ENCODE peak calls at places on chromosomes 11 and 22, in seven cellular contexts. J is Calu3; L is iris pigment epithelial cell; E is stimulated activated CD4-positive, alpha-beta T cell treated with anti-CD3 and anti-CD28 coated beads, Interleukin-12 subunit alpha, Interleukin-12 subunit beta, amount 100 ng/mL, for 48 hours; W is NCI-H1694; T is RWPE1; I is DMS53. U is an unnamed sample.

GRCh38 chr22:26753125-26753862 is 95.9 kb downstream of the MIAT start:
- DNase-seq in I (no peak), L (no peak), E (no peak), J (no peak), W (no peak), T (no peak), U (no peak)

GRCh38 chr11:69374110-69374981 is 80.4 kb downstream of the MYEOV start:
- DNase-seq in T (no peak), L (no peak), W (no peak), I (no peak), E (no peak), J (no peak), U (no peak)

GRCh38 chr11:118194835-118195627 is 18.6 kb upstream of the SCN2B start:
- DNase-seq in L (peak; percentile 76), W (no peak), T (peak; percentile 86), I (peak; percentile 94), J (peak; percentile 81), E (no peak), U (peak; percentile 76)

GRCh38 chr11:57804466-57804865 is 42.9 kb downstream of the CTNND1 start:
- DNase-seq in E (no peak), T (no peak), W (no peak), I (no peak), L (no peak), J (no peak), U (no peak)

GRCh38 chr11:36485296-36485870 is 24.7 kb downstream of the TRAF6 start:
- DNase-seq in E (no peak), W (no peak), L (no peak), J (no peak), T (no peak), I (no peak), U (no peak)

GRCh38 chr22:43521716-43522115 is 109.9 kb downstream of the MPPED1 start:
- DNase-seq in I (peak; percentile 42), E (no peak), W (no peak), J (no peak), L (no peak), T (peak; percentile 59), U (no peak)

GRCh38 chr11:77201370-77201769 is 73.3 kb downstream of the MYO7A start:
- DNase-seq in J (no peak), T (no peak), L (no peak), I (no peak), W (no peak), E (no peak), U (no peak)

GRCh38 chr22:27995801-27996528 is 76.9 kb upstream of the PITPNB start:
- DNase-seq in W (no peak), L (no peak), E (no peak), J (peak; percentile 29), I (no peak), T (no peak), U (no peak)

GRCh38 chr11:17853280-17853679 is 118.7 kb downstream of the KCNC1 start:
- DNase-seq in E (no peak), I (no peak), T (no peak), W (no peak), J (no peak), L (no peak), U (no peak)

GRCh38 chr11:36672815-36673450 is 74.9 kb upstream of the RAG2 start:
- DNase-seq in L (peak; percentile 45), I (peak; percentile 65), T (peak; percentile 9), J (peak; percentile 7), W (peak; percentile 15), E (peak; percentile 13), U (peak; percentile 67)

GRCh38 chr11:23314162-23314561 is 453.9 kb upstream of the CCDC179 start:
- DNase-seq in J (no peak), I (no peak), L (no peak), E (no peak), W (no peak), T (no peak), U (peak; percentile 36)

GRCh38 chr22:38222797-38223119 is 21.0 kb downstream of the MAFF start:
- DNase-seq in L (peak; percentile 63), E (no peak), W (no peak), T (peak; percentile 58), J (peak; percentile 61), I (no peak), U (no peak)

GRCh38 chr11:73158356-73159051 is 16.4 kb upstream of the FCHSD2 start:
- DNase-seq in I (no peak), L (peak; percentile 82), J (no peak), T (no peak), E (no peak), W (no peak), U (peak; percentile 72)

GRCh38 chr22:46533434-46533833 is 4.0 kb downstream of the CELSR1 start:
- DNase-seq in L (no peak), J (no peak), T (no peak), E (no peak), I (no peak), W (no peak), U (no peak)

GRCh38 chr11:6638437-6638836 is 17.2 kb downstream of the DCHS1 start:
- DNase-seq in E (no peak), J (no peak), T (no peak), I (no peak), W (no peak), L (no peak), U (no peak)

GRCh38 chr11:115258216-115258615 is 246.0 kb downstream of the CADM1 start:
- DNase-seq in W (no peak), E (no peak), J (no peak), I (no peak), L (no peak), T (no peak), U (no peak)

GRCh38 chr11:71240865-71241691 is 11.3 kb downstream of the SHANK2 start:
- DNase-seq in J (peak; percentile 71), W (no peak), E (no peak), I (no peak), T (peak; percentile 79), L (peak; percentile 97), U (peak; percentile 88)

GRCh38 chr22:17475318-17476212 is 87.7 kb upstream of the SLC25A18 start:
- DNase-seq in J (no peak), L (no peak), W (no peak), T (no peak), I (no peak), E (no peak), U (no peak)

GRCh38 chr11:132718711-132719641 is 813.3 kb downstream of the OPCML start:
- DNase-seq in I (no peak), E (peak; percentile 14), J (no peak), L (no peak), T (no peak), W (peak; percentile 26), U (no peak)

GRCh38 chr22:48372395-48372794 is 1455.3 kb downstream of the BRD1 start:
- DNase-seq in I (no peak), L (no peak), E (no peak), J (no peak), W (no peak), T (no peak), U (no peak)

GRCh38 chr22:39524753-39525657 is 4.6 kb downstream of the ATF4 start:
- DNase-seq in W (no peak), I (peak; percentile 50), T (no peak), E (no peak), L (no peak), J (no peak), U (no peak)

GRCh38 chr22:19739448-19739895 is 16.1 kb downstream of the GP1BB start:
- DNase-seq in E (no peak), T (no peak), L (no peak), I (no peak), W (no peak), J (no peak), U (no peak)

GRCh38 chr11:18671246-18671645 is 27.3 kb upstream of the TMEM86A start:
- DNase-seq in J (no peak), E (peak; percentile 18), I (peak; percentile 42), T (no peak), W (no peak), L (no peak), U (no peak)